ENCODE peak calls at places on chromosomes 6 and 20, in four cellular contexts. M, A, L and D are unnamed samples.

GRCh38 chr20:32207211-32207625 is 325 bp downstream of the PLAGL2 start:
- DNase-seq in L (no peak), M (no peak), A (no peak), D (no peak)

GRCh38 chr6:150269857-150270223 is 99.0 kb upstream of the IYD start:
- DNase-seq in M (no peak), A (no peak), L (peak; percentile 90), D (no peak)

GRCh38 chr6:117771403-117771802 is 96.1 kb downstream of the NUS1 start:
- DNase-seq in A (no peak), L (no peak), M (no peak), D (no peak)

GRCh38 chr20:56986931-56987720 is 279.3 kb downstream of the BMP7 start:
- DNase-seq in L (no peak), A (no peak), M (no peak), D (no peak)

GRCh38 chr6:109690373-109690739 is 646 bp downstream of the AK9 start:
- DNase-seq in L (no peak), A (peak; percentile 81), M (peak; percentile 55), D (no peak)

GRCh38 chr20:38878798-38879197 is 47.4 kb upstream of the FAM83D start:
- DNase-seq in A (no peak), L (no peak), M (no peak), D (no peak)

GRCh38 chr20:19275630-19276071 is 63.2 kb downstream of the SLC24A3 start:
- DNase-seq in A (peak; percentile 93), L (no peak), M (peak; percentile 84), D (no peak)

GRCh38 chr6:5778317-5778857 is 228.3 kb downstream of the NRN1 start:
- DNase-seq in A (no peak), M (no peak), L (no peak), D (no peak)

GRCh38 chr6:170545405-170545804 is 7.7 kb downstream of the PSMB1 start:
- DNase-seq in L (no peak), M (no peak), A (no peak), D (no peak)

GRCh38 chr6:99761701-99762100 is 155.1 kb downstream of the PRDM13 start:
- DNase-seq in L (no peak), A (no peak), M (peak; percentile 61), D (no peak)

GRCh38 chr6:18314317-18314997 is 50.1 kb upstream of the DEK start:
- DNase-seq in L (no peak), A (no peak), M (no peak), D (no peak)

GRCh38 chr6:7067305-7067704 is 40.5 kb upstream of the RREB1 start:
- DNase-seq in A (no peak), L (no peak), M (no peak), D (no peak)

GRCh38 chr20:34084227-34084923 is 27.7 kb downstream of the EIF2S2 start:
- DNase-seq in M (no peak), L (no peak), A (peak; percentile 38), D (no peak)

GRCh38 chr20:37172836-37173235 is 6.3 kb upstream of the RPN2 start:
- DNase-seq in L (no peak), A (no peak), M (no peak), D (no peak)

GRCh38 chr20:62360854-62361798 is 6.0 kb downstream of the LAMA5 start:
- DNase-seq in L (no peak), M (no peak), A (peak; percentile 71), D (no peak)

GRCh38 chr6:107666084-107666981 is 157.8 kb downstream of the SCML4 start:
- DNase-seq in M (no peak), A (no peak), L (no peak), D (no peak)

GRCh38 chr6:169234634-169235033 is 19.0 kb downstream of the THBS2 start:
- DNase-seq in M (no peak), A (peak; percentile 57), L (no peak), D (no peak)

GRCh38 chr6:39188577-39188976 is 40.7 kb downstream of the KCNK5 start:
- DNase-seq in M (no peak), A (no peak), L (no peak), D (no peak)

GRCh38 chr20:7650481-7650880 is 289.8 kb downstream of the HAO1 start:
- DNase-seq in L (no peak), M (no peak), A (no peak), D (peak; percentile 21)

GRCh38 chr20:63026582-63027424 is 20.0 kb upstream of the BHLHE23 start:
- DNase-seq in M (no peak), A (no peak), L (no peak), D (no peak)

GRCh38 chr20:38790210-38791053 is 15.1 kb upstream of the PPP1R16B start:
- DNase-seq in M (no peak), L (peak; percentile 68), A (no peak), D (peak; percentile 66)

GRCh38 chr6:164106345-164106769 is 691.8 kb downstream of the QKI start:
- DNase-seq in A (no peak), M (no peak), L (no peak), D (peak; percentile 31)

GRCh38 chr20:53547664-53548239 is 45.9 kb downstream of the ZNF217 start:
- DNase-seq in L (peak; percentile 42), A (peak; percentile 50), M (no peak), D (peak; percentile 68)

GRCh38 chr6:78746457-78746856 is 120.9 kb upstream of the IRAK1BP1 start:
- DNase-seq in A (no peak), L (no peak), M (no peak), D (no peak)

GRCh38 chr20:25389381-25389857 is 1.2 kb downstream of the ABHD12 start:
- DNase-seq in A (no peak), L (no peak), M (no peak), D (peak; percentile 48)

GRCh38 chr20:16607364-16608264 is 34.4 kb upstream of the KIF16B start:
- DNase-seq in A (no peak), L (no peak), M (no peak), D (no peak)

GRCh38 chr6:33249732-33250625 is 21.7 kb downstream of the VPS52 start:
- DNase-seq in A (peak; percentile 68), M (no peak), L (no peak), D (peak; percentile 52)

GRCh38 chr20:51801220-51801991 is 915 bp downstream of the SALL4 start:
- DNase-seq in M (no peak), A (no peak), L (no peak), D (no peak)

GRCh38 chr6:73481969-73482368 is 20.4 kb downstream of the MTO1 start:
- DNase-seq in M (no peak), A (no peak), L (no peak), D (no peak)
- TF ChIP-seq POLR2A in M (no peak), A (no peak), L (no peak), D (no peak)

DNA sequence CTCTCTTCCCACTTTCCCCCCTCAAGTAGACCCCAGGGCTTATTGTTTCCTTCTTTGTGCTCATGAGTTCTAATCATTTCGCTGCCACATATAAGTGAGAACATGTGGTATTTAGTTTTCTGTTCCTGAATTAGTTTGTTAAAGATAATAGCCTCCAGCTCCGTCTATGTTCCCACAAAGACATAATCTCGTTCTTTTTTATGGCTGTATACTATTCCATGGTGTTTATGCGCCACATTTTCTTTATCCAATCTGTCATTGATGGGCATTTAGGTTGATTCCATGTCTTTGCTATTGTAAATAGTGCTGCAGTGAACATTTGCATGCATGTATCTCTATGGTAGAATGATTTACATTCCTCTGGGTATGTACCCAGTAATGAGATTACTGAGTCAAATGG is 16.9 kb upstream of the PERP start:
- DNase-seq in L (no peak), A (no peak), M (no peak), D (no peak)
- TF ChIP-seq CTCF in L (no peak), A (no peak), M (no peak), D (no peak)

DNA sequence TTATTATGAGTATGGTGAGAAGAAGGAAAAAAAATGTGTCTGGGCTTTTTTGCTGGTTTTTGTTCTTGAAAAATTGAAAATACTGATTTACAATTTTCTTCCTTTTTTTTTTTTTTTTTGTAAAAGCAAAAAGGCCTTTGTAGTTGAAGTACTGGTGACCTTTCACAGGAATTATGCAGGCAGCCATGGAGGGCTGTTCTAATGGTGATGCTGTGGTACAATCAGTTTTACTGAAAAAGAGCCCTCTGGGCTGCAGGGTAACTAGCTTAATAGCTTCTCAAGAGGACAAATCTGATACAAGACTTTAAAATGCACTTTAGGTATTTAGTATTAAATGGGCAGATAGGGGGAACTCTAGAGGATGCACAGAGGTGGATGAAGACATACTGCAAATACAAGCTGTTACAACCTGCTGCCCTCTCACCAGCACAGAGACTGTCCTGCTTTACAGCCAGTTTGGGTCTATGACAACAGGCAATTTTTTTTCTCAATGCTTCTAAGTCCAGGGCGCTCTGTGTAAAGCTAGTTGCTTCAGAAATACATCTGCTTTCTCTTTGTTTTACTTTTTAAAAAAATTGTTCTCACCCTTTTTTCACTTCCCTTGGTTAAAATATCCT is 61.6 kb upstream of the HS3ST5 start:
- DNase-seq in A (no peak), L (no peak), M (no peak), D (no peak)
- TF ChIP-seq POLR2AphosphoS5 in A (no peak), L (no peak), M (no peak), D (no peak)

DNA sequence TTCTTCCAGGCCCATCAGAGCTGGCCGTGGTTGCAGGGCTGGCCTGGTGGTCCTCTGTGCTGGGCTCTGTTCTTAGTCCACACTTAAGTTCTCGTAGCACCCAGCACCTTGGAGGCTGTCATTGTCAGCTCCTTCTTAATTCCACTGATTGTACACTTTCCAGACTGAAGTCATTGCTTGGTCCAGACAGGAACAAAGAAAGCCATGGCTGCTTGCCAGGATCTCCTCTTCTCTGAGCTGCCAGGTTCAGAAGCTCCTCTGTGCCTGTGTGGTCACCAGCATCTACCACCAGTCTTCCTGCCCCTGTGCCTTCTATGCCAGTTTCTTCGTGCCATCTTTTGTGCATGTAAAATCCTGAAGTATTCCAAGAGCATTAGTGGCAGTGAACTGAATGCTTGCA is 39.5 kb upstream of the PCMTD2 start:
- DNase-seq in M (no peak), L (no peak), A (no peak), D (peak; percentile 18)
- TF ChIP-seq POLR2A in M (no peak), L (no peak), A (no peak), D (no peak)

GRCh38 chr6:145244712-145245111 is 490.6 kb downstream of the EPM2A start:
- DNase-seq in L (no peak), A (no peak), M (no peak), D (no peak)
- TF ChIP-seq CTCF in L (no peak), A (no peak), M (no peak), D (no peak)

DNA sequence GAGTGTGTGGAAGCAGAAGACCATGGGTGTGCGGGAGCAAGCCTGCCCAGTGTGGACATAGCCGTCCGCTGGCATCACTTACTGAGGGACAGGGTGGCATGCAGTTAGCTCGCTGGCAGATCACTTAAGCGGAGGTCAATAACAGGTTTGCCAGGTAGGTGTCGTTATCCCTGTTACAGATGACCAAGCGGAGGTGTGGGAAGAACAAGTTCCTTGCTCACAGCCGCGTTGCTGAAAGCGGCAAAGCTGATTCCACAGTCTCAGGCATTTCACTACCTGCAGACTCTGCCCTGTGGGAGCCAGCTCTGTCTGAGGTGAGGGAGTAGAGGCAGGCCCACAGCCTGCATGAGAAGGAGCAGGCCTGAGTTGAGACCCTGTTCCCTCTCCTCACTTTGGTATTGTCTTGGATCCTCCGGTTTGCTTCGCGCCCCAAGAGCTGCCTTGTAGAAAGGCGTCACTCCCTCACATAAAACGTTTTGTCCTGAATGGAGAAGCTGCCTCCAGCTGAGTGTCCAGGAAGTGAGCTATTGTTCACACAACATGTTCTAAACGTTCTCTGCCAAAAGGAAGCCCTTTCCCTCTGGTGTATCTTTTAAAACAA is 96.9 kb downstream of the TCP11 start:
- DNase-seq in L (no peak), A (peak; percentile 79), M (no peak), D (no peak)
- TF ChIP-seq POLR2AphosphoS5 in L (no peak), A (peak; percentile 56), M (peak; percentile 50), D (peak; percentile 55)